ENCODE peak calls at places on chromosomes 13 and 19, in four cellular contexts. One of them, this sample, is unnamed.

GRCh38 chr13:29886446-29886845 is 36.0 kb upstream of the UBL3 start:
- DNase-seq in progenitor cell of endocrine pancreas: no peak
- DNase-seq in AG09309: no peak
- DNase-seq in mucosa of descending colon: no peak
- DNase-seq in this sample: no peak

GRCh38 chr13:113848431-113849260 is 15.2 kb downstream of the GAS6 start:
- DNase-seq in progenitor cell of endocrine pancreas: no peak
- DNase-seq in AG09309: no peak
- DNase-seq in mucosa of descending colon: peak; percentile 79
- DNase-seq in this sample: no peak

GRCh38 chr19:32829345-32829896 is 40.1 kb downstream of the SLC7A9 start:
- DNase-seq in progenitor cell of endocrine pancreas: no peak
- DNase-seq in AG09309: no peak
- DNase-seq in mucosa of descending colon: no peak
- DNase-seq in this sample: no peak

GRCh38 chr19:19185853-19186728 is 5.9 kb downstream of the BORCS8 start:
- DNase-seq in progenitor cell of endocrine pancreas: peak; percentile 31
- DNase-seq in AG09309: no peak
- DNase-seq in mucosa of descending colon: no peak
- DNase-seq in this sample: peak; percentile 79

GRCh38 chr13:29106651-29107050 is 286.5 kb downstream of the MTUS2 start:
- DNase-seq in progenitor cell of endocrine pancreas: no peak
- DNase-seq in AG09309: no peak
- DNase-seq in mucosa of descending colon: no peak
- DNase-seq in this sample: no peak

GRCh38 chr13:109723046-109723445 is 63.3 kb downstream of the IRS2 start:
- DNase-seq in progenitor cell of endocrine pancreas: no peak
- DNase-seq in AG09309: no peak
- DNase-seq in mucosa of descending colon: no peak
- DNase-seq in this sample: no peak

GRCh38 chr13:112250788-112251445 is 125.2 kb upstream of the SPACA7 start:
- DNase-seq in progenitor cell of endocrine pancreas: no peak
- DNase-seq in AG09309: no peak
- DNase-seq in mucosa of descending colon: no peak
- DNase-seq in this sample: no peak

GRCh38 chr19:47110521-47111080 is 3.0 kb downstream of the ZC3H4 start:
- DNase-seq in progenitor cell of endocrine pancreas: no peak
- DNase-seq in AG09309: no peak
- DNase-seq in mucosa of descending colon: peak; percentile 74
- DNase-seq in this sample: peak; percentile 67

GRCh38 chr19:2012941-2013682 is 2.4 kb downstream of the BTBD2 start:
- DNase-seq in progenitor cell of endocrine pancreas: no peak
- DNase-seq in AG09309: no peak
- DNase-seq in mucosa of descending colon: no peak
- DNase-seq in this sample: no peak

This sample was measured in OCI-M1.